ENCODE peak calls at places on chromosomes 2 and 18, in six cellular contexts. One of them, this sample, is unnamed.

GRCh38 chr2:237473474-237474453 is 13.3 kb upstream of the MLPH start:
- DNase-seq in stimulated activated CD8-positive, alpha-beta memory T cell treated with anti-CD3 and anti-CD28 coated beads, Interleukin-12 subunit alpha, Interleukin-12 subunit beta, amount 100 ng/mL, for 1 hour: no peak
- DNase-seq in GDM1: peak
- DNase-seq in esophagus squamous epithelium: no peak
- DNase-seq in right cardiac atrium: peak
- DNase-seq in NCI-H1105 treated with DMSO at 0.1 percent for 48 hours: no peak
- DNase-seq in this sample: no peak

GRCh38 chr2:151251012-151251411 is 10.7 kb downstream of the RBM43 start:
- DNase-seq in stimulated activated CD8-positive, alpha-beta memory T cell treated with anti-CD3 and anti-CD28 coated beads, Interleukin-12 subunit alpha, Interleukin-12 subunit beta, amount 100 ng/mL, for 1 hour: no peak
- DNase-seq in GDM1: no peak
- DNase-seq in esophagus squamous epithelium: no peak
- DNase-seq in right cardiac atrium: no peak
- DNase-seq in NCI-H1105 treated with DMSO at 0.1 percent for 48 hours: no peak
- DNase-seq in this sample: no peak

GRCh38 chr2:143175435-143175834 is 46.2 kb downstream of the ARHGAP15 start:
- DNase-seq in stimulated activated CD8-positive, alpha-beta memory T cell treated with anti-CD3 and anti-CD28 coated beads, Interleukin-12 subunit alpha, Interleukin-12 subunit beta, amount 100 ng/mL, for 1 hour: no peak
- DNase-seq in GDM1: no peak
- DNase-seq in esophagus squamous epithelium: no peak
- DNase-seq in right cardiac atrium: no peak
- DNase-seq in NCI-H1105 treated with DMSO at 0.1 percent for 48 hours: no peak
- DNase-seq in this sample: no peak

GRCh38 chr2:172107690-172108586 is 5.2 kb upstream of the DLX2 start:
- DNase-seq in stimulated activated CD8-positive, alpha-beta memory T cell treated with anti-CD3 and anti-CD28 coated beads, Interleukin-12 subunit alpha, Interleukin-12 subunit beta, amount 100 ng/mL, for 1 hour: no peak
- DNase-seq in GDM1: no peak
- DNase-seq in esophagus squamous epithelium: no peak
- DNase-seq in right cardiac atrium: peak
- DNase-seq in NCI-H1105 treated with DMSO at 0.1 percent for 48 hours: no peak
- DNase-seq in this sample: no peak

GRCh38 chr2:46985512-46985911 is 69.9 kb upstream of the MCFD2 start:
- DNase-seq in stimulated activated CD8-positive, alpha-beta memory T cell treated with anti-CD3 and anti-CD28 coated beads, Interleukin-12 subunit alpha, Interleukin-12 subunit beta, amount 100 ng/mL, for 1 hour: no peak
- DNase-seq in GDM1: no peak
- DNase-seq in esophagus squamous epithelium: no peak
- DNase-seq in right cardiac atrium: no peak
- DNase-seq in NCI-H1105 treated with DMSO at 0.1 percent for 48 hours: no peak
- DNase-seq in this sample: no peak

GRCh38 chr2:200746301-200746700 is 65.4 kb upstream of the BZW1 start:
- DNase-seq in stimulated activated CD8-positive, alpha-beta memory T cell treated with anti-CD3 and anti-CD28 coated beads, Interleukin-12 subunit alpha, Interleukin-12 subunit beta, amount 100 ng/mL, for 1 hour: no peak
- DNase-seq in GDM1: no peak
- DNase-seq in esophagus squamous epithelium: no peak
- DNase-seq in right cardiac atrium: no peak
- DNase-seq in NCI-H1105 treated with DMSO at 0.1 percent for 48 hours: no peak
- DNase-seq in this sample: no peak

GRCh38 chr18:43279015-43279758 is 1.9 kb upstream of the SYT4 start:
- DNase-seq in stimulated activated CD8-positive, alpha-beta memory T cell treated with anti-CD3 and anti-CD28 coated beads, Interleukin-12 subunit alpha, Interleukin-12 subunit beta, amount 100 ng/mL, for 1 hour: no peak
- DNase-seq in GDM1: no peak
- DNase-seq in esophagus squamous epithelium: no peak
- DNase-seq in right cardiac atrium: no peak
- DNase-seq in NCI-H1105 treated with DMSO at 0.1 percent for 48 hours: peak
- DNase-seq in this sample: peak

GRCh38 chr2:127638361-127639110 is 7.4 kb upstream of the GPR17 start:
- DNase-seq in stimulated activated CD8-positive, alpha-beta memory T cell treated with anti-CD3 and anti-CD28 coated beads, Interleukin-12 subunit alpha, Interleukin-12 subunit beta, amount 100 ng/mL, for 1 hour: no peak
- DNase-seq in GDM1: no peak
- DNase-seq in esophagus squamous epithelium: no peak
- DNase-seq in right cardiac atrium: peak
- DNase-seq in NCI-H1105 treated with DMSO at 0.1 percent for 48 hours: no peak
- DNase-seq in this sample: no peak

GRCh38 chr2:52082646-52083045 is 1050.7 kb upstream of the NRXN1 start:
- DNase-seq in stimulated activated CD8-positive, alpha-beta memory T cell treated with anti-CD3 and anti-CD28 coated beads, Interleukin-12 subunit alpha, Interleukin-12 subunit beta, amount 100 ng/mL, for 1 hour: no peak
- DNase-seq in GDM1: no peak
- DNase-seq in esophagus squamous epithelium: no peak
- DNase-seq in right cardiac atrium: no peak
- DNase-seq in NCI-H1105 treated with DMSO at 0.1 percent for 48 hours: peak
- DNase-seq in this sample: no peak

GRCh38 chr2:160035125-160035524 is 27.3 kb downstream of the PLA2R1 start:
- DNase-seq in stimulated activated CD8-positive, alpha-beta memory T cell treated with anti-CD3 and anti-CD28 coated beads, Interleukin-12 subunit alpha, Interleukin-12 subunit beta, amount 100 ng/mL, for 1 hour: no peak
- DNase-seq in GDM1: no peak
- DNase-seq in esophagus squamous epithelium: no peak
- DNase-seq in right cardiac atrium: no peak
- DNase-seq in NCI-H1105 treated with DMSO at 0.1 percent for 48 hours: no peak
- DNase-seq in this sample: no peak

GRCh38 chr2:175180701-175181103 is 808 bp downstream of the ATP5MC3 start:
- DNase-seq in stimulated activated CD8-positive, alpha-beta memory T cell treated with anti-CD3 and anti-CD28 coated beads, Interleukin-12 subunit alpha, Interleukin-12 subunit beta, amount 100 ng/mL, for 1 hour: no peak
- DNase-seq in GDM1: peak
- DNase-seq in esophagus squamous epithelium: no peak
- DNase-seq in right cardiac atrium: peak
- DNase-seq in NCI-H1105 treated with DMSO at 0.1 percent for 48 hours: peak
- DNase-seq in this sample: no peak

GRCh38 chr18:79574938-79575525 is 104.6 kb upstream of the CTDP1 start:
- DNase-seq in stimulated activated CD8-positive, alpha-beta memory T cell treated with anti-CD3 and anti-CD28 coated beads, Interleukin-12 subunit alpha, Interleukin-12 subunit beta, amount 100 ng/mL, for 1 hour: no peak
- DNase-seq in GDM1: no peak
- DNase-seq in esophagus squamous epithelium: no peak
- DNase-seq in right cardiac atrium: peak
- DNase-seq in NCI-H1105 treated with DMSO at 0.1 percent for 48 hours: no peak
- DNase-seq in this sample: no peak

GRCh38 chr2:229713371-229714079 is 830 bp downstream of the DNER start:
- DNase-seq in stimulated activated CD8-positive, alpha-beta memory T cell treated with anti-CD3 and anti-CD28 coated beads, Interleukin-12 subunit alpha, Interleukin-12 subunit beta, amount 100 ng/mL, for 1 hour: no peak
- DNase-seq in GDM1: no peak
- DNase-seq in esophagus squamous epithelium: no peak
- DNase-seq in right cardiac atrium: peak
- DNase-seq in NCI-H1105 treated with DMSO at 0.1 percent for 48 hours: peak
- DNase-seq in this sample: no peak

GRCh38 chr2:36355157-36355889 is at the start of gene CRIM1:
- DNase-seq in stimulated activated CD8-positive, alpha-beta memory T cell treated with anti-CD3 and anti-CD28 coated beads, Interleukin-12 subunit alpha, Interleukin-12 subunit beta, amount 100 ng/mL, for 1 hour: no peak
- DNase-seq in GDM1: no peak
- DNase-seq in esophagus squamous epithelium: no peak
- DNase-seq in right cardiac atrium: peak
- DNase-seq in NCI-H1105 treated with DMSO at 0.1 percent for 48 hours: peak
- DNase-seq in this sample: peak

GRCh38 chr2:144181006-144181405 is 338.9 kb downstream of the ZEB2 start:
- DNase-seq in stimulated activated CD8-positive, alpha-beta memory T cell treated with anti-CD3 and anti-CD28 coated beads, Interleukin-12 subunit alpha, Interleukin-12 subunit beta, amount 100 ng/mL, for 1 hour: no peak
- DNase-seq in GDM1: no peak
- DNase-seq in esophagus squamous epithelium: no peak
- DNase-seq in right cardiac atrium: no peak
- DNase-seq in NCI-H1105 treated with DMSO at 0.1 percent for 48 hours: no peak
- DNase-seq in this sample: no peak

GRCh38 chr2:77521931-77522470 is at the start of gene LRRTM4:
- DNase-seq in stimulated activated CD8-positive, alpha-beta memory T cell treated with anti-CD3 and anti-CD28 coated beads, Interleukin-12 subunit alpha, Interleukin-12 subunit beta, amount 100 ng/mL, for 1 hour: no peak
- DNase-seq in GDM1: no peak
- DNase-seq in esophagus squamous epithelium: no peak
- DNase-seq in right cardiac atrium: no peak
- DNase-seq in NCI-H1105 treated with DMSO at 0.1 percent for 48 hours: peak
- DNase-seq in this sample: no peak

GRCh38 chr2:455913-456312 is 168.0 kb upstream of the ALKAL2 start:
- DNase-seq in stimulated activated CD8-positive, alpha-beta memory T cell treated with anti-CD3 and anti-CD28 coated beads, Interleukin-12 subunit alpha, Interleukin-12 subunit beta, amount 100 ng/mL, for 1 hour: no peak
- DNase-seq in GDM1: no peak
- DNase-seq in esophagus squamous epithelium: no peak
- DNase-seq in right cardiac atrium: no peak
- DNase-seq in NCI-H1105 treated with DMSO at 0.1 percent for 48 hours: no peak
- DNase-seq in this sample: no peak

GRCh38 chr2:241112592-241112991 is 10.5 kb upstream of the MTERF4 start:
- DNase-seq in stimulated activated CD8-positive, alpha-beta memory T cell treated with anti-CD3 and anti-CD28 coated beads, Interleukin-12 subunit alpha, Interleukin-12 subunit beta, amount 100 ng/mL, for 1 hour: no peak
- DNase-seq in GDM1: no peak
- DNase-seq in esophagus squamous epithelium: no peak
- DNase-seq in right cardiac atrium: no peak
- DNase-seq in NCI-H1105 treated with DMSO at 0.1 percent for 48 hours: no peak
- DNase-seq in this sample: no peak

GRCh38 chr2:84792856-84793522 is 87.9 kb downstream of the TRABD2A start:
- DNase-seq in stimulated activated CD8-positive, alpha-beta memory T cell treated with anti-CD3 and anti-CD28 coated beads, Interleukin-12 subunit alpha, Interleukin-12 subunit beta, amount 100 ng/mL, for 1 hour: no peak
- DNase-seq in GDM1: no peak
- DNase-seq in esophagus squamous epithelium: no peak
- DNase-seq in right cardiac atrium: no peak
- DNase-seq in NCI-H1105 treated with DMSO at 0.1 percent for 48 hours: no peak
- DNase-seq in this sample: no peak

GRCh38 chr18:79400091-79400590 is 4.4 kb downstream of the NFATC1 start:
- DNase-seq in stimulated activated CD8-positive, alpha-beta memory T cell treated with anti-CD3 and anti-CD28 coated beads, Interleukin-12 subunit alpha, Interleukin-12 subunit beta, amount 100 ng/mL, for 1 hour: peak
- DNase-seq in GDM1: no peak
- DNase-seq in esophagus squamous epithelium: peak
- DNase-seq in right cardiac atrium: peak
- DNase-seq in NCI-H1105 treated with DMSO at 0.1 percent for 48 hours: peak
- DNase-seq in this sample: no peak

GRCh38 chr2:65063426-65063825 is 7.2 kb downstream of the CEP68 start:
- DNase-seq in stimulated activated CD8-positive, alpha-beta memory T cell treated with anti-CD3 and anti-CD28 coated beads, Interleukin-12 subunit alpha, Interleukin-12 subunit beta, amount 100 ng/mL, for 1 hour: no peak
- DNase-seq in GDM1: no peak
- DNase-seq in esophagus squamous epithelium: no peak
- DNase-seq in right cardiac atrium: no peak
- DNase-seq in NCI-H1105 treated with DMSO at 0.1 percent for 48 hours: no peak
- DNase-seq in this sample: no peak

GRCh38 chr2:218301176-218301819 is 9.0 kb upstream of the TMBIM1 start:
- DNase-seq in stimulated activated CD8-positive, alpha-beta memory T cell treated with anti-CD3 and anti-CD28 coated beads, Interleukin-12 subunit alpha, Interleukin-12 subunit beta, amount 100 ng/mL, for 1 hour: peak
- DNase-seq in GDM1: peak
- DNase-seq in esophagus squamous epithelium: no peak
- DNase-seq in right cardiac atrium: peak
- DNase-seq in NCI-H1105 treated with DMSO at 0.1 percent for 48 hours: peak
- DNase-seq in this sample: peak

GRCh38 chr18:37207343-37207742 is 358.3 kb downstream of the CELF4 start:
- DNase-seq in stimulated activated CD8-positive, alpha-beta memory T cell treated with anti-CD3 and anti-CD28 coated beads, Interleukin-12 subunit alpha, Interleukin-12 subunit beta, amount 100 ng/mL, for 1 hour: no peak
- DNase-seq in GDM1: no peak
- DNase-seq in esophagus squamous epithelium: no peak
- DNase-seq in right cardiac atrium: no peak
- DNase-seq in NCI-H1105 treated with DMSO at 0.1 percent for 48 hours: no peak
- DNase-seq in this sample: no peak

GRCh38 chr2:42084231-42084671 is 36.4 kb downstream of the PKDCC start:
- DNase-seq in stimulated activated CD8-positive, alpha-beta memory T cell treated with anti-CD3 and anti-CD28 coated beads, Interleukin-12 subunit alpha, Interleukin-12 subunit beta, amount 100 ng/mL, for 1 hour: no peak
- DNase-seq in GDM1: no peak
- DNase-seq in esophagus squamous epithelium: no peak
- DNase-seq in right cardiac atrium: peak
- DNase-seq in NCI-H1105 treated with DMSO at 0.1 percent for 48 hours: no peak
- DNase-seq in this sample: no peak

GRCh38 chr18:58793361-58793760 is 71.3 kb upstream of the ZNF532 start:
- DNase-seq in stimulated activated CD8-positive, alpha-beta memory T cell treated with anti-CD3 and anti-CD28 coated beads, Interleukin-12 subunit alpha, Interleukin-12 subunit beta, amount 100 ng/mL, for 1 hour: no peak
- DNase-seq in GDM1: no peak
- DNase-seq in esophagus squamous epithelium: no peak
- DNase-seq in right cardiac atrium: no peak
- DNase-seq in NCI-H1105 treated with DMSO at 0.1 percent for 48 hours: no peak
- DNase-seq in this sample: no peak

GRCh38 chr18:7272268-7273049 is 41.6 kb downstream of the LRRC30 start:
- DNase-seq in stimulated activated CD8-positive, alpha-beta memory T cell treated with anti-CD3 and anti-CD28 coated beads, Interleukin-12 subunit alpha, Interleukin-12 subunit beta, amount 100 ng/mL, for 1 hour: no peak
- DNase-seq in GDM1: peak
- DNase-seq in esophagus squamous epithelium: no peak
- DNase-seq in right cardiac atrium: peak
- DNase-seq in NCI-H1105 treated with DMSO at 0.1 percent for 48 hours: peak
- DNase-seq in this sample: peak

GRCh38 chr2:126644630-126645191 is 11.2 kb upstream of the GYPC start:
- DNase-seq in stimulated activated CD8-positive, alpha-beta memory T cell treated with anti-CD3 and anti-CD28 coated beads, Interleukin-12 subunit alpha, Interleukin-12 subunit beta, amount 100 ng/mL, for 1 hour: no peak
- DNase-seq in GDM1: peak
- DNase-seq in esophagus squamous epithelium: no peak
- DNase-seq in right cardiac atrium: no peak
- DNase-seq in NCI-H1105 treated with DMSO at 0.1 percent for 48 hours: no peak
- DNase-seq in this sample: no peak

GRCh38 chr2:30530346-30530745 is 83.3 kb downstream of the LCLAT1 start:
- DNase-seq in stimulated activated CD8-positive, alpha-beta memory T cell treated with anti-CD3 and anti-CD28 coated beads, Interleukin-12 subunit alpha, Interleukin-12 subunit beta, amount 100 ng/mL, for 1 hour: no peak
- DNase-seq in GDM1: no peak
- DNase-seq in esophagus squamous epithelium: no peak
- DNase-seq in right cardiac atrium: no peak
- DNase-seq in NCI-H1105 treated with DMSO at 0.1 percent for 48 hours: no peak
- DNase-seq in this sample: no peak

GRCh38 chr18:55546873-55547704 is 40.9 kb downstream of the TCF4 start:
- DNase-seq in stimulated activated CD8-positive, alpha-beta memory T cell treated with anti-CD3 and anti-CD28 coated beads, Interleukin-12 subunit alpha, Interleukin-12 subunit beta, amount 100 ng/mL, for 1 hour: no peak
- DNase-seq in GDM1: no peak
- DNase-seq in esophagus squamous epithelium: no peak
- DNase-seq in right cardiac atrium: peak
- DNase-seq in NCI-H1105 treated with DMSO at 0.1 percent for 48 hours: peak
- DNase-seq in this sample: no peak

GRCh38 chr18:3061581-3062416 is 48.9 kb upstream of the LPIN2 start:
- DNase-seq in stimulated activated CD8-positive, alpha-beta memory T cell treated with anti-CD3 and anti-CD28 coated beads, Interleukin-12 subunit alpha, Interleukin-12 subunit beta, amount 100 ng/mL, for 1 hour: no peak
- DNase-seq in GDM1: peak
- DNase-seq in esophagus squamous epithelium: no peak
- DNase-seq in right cardiac atrium: no peak
- DNase-seq in NCI-H1105 treated with DMSO at 0.1 percent for 48 hours: no peak
- DNase-seq in this sample: no peak

GRCh38 chr2:222594679-222595078 is 61.2 kb downstream of the FARSB start:
- DNase-seq in stimulated activated CD8-positive, alpha-beta memory T cell treated with anti-CD3 and anti-CD28 coated beads, Interleukin-12 subunit alpha, Interleukin-12 subunit beta, amount 100 ng/mL, for 1 hour: no peak
- DNase-seq in GDM1: no peak
- DNase-seq in esophagus squamous epithelium: no peak
- DNase-seq in right cardiac atrium: no peak
- DNase-seq in NCI-H1105 treated with DMSO at 0.1 percent for 48 hours: no peak
- DNase-seq in this sample: no peak

This sample was measured in NCI-H2171.